ENCODE peak calls at places on chromosomes 5 and 9, in nine cellular contexts. S is lower leg skin, V is Caco-2, Q is HFF-Myc, U is breast epithelium, C is cardiac muscle cell, M is fibroblast of mammary gland, T is H9, Y is A549. O is an unnamed sample.

GRCh38 chr9:77750284-77750683 is 102.2 kb upstream of the GNA14 start:
- DNase-seq in Q (no peak), V (no peak), T (no peak), S (no peak), M (peak; percentile 51), C (no peak), Y (no peak), U (no peak), O (no peak)

GRCh38 chr5:98936948-98937715 is 8.3 kb upstream of the CHD1 start:
- DNase-seq in S (no peak), Q (no peak), M (no peak), V (no peak), U (no peak), Y (no peak), T (no peak), C (no peak), O (no peak)

GRCh38 chr9:6413365-6414263 is 615 bp downstream of the UHRF2 start:
- DNase-seq in T (peak; percentile 32), Q (no peak), V (peak; percentile 34), U (no peak), Y (no peak), S (peak; percentile 91), M (peak; percentile 6), C (no peak), O (no peak)

GRCh38 chr9:132181796-132182521 is 20.1 kb downstream of the NTNG2 start:
- DNase-seq in Y (no peak), S (no peak), C (peak; percentile 73), U (no peak), M (no peak), Q (no peak), V (no peak), T (no peak), O (no peak)

GRCh38 chr9:108057421-108058136 is 568.0 kb upstream of the KLF4 start:
- DNase-seq in Y (peak; percentile 68), Q (peak; percentile 81), S (no peak), U (no peak), M (peak; percentile 98), T (no peak), V (no peak), C (peak; percentile 97), O (no peak)

GRCh38 chr5:71873202-71873601 is 154.1 kb downstream of the CARTPT start:
- DNase-seq in Y (no peak), S (no peak), C (no peak), M (no peak), U (no peak), T (no peak), V (no peak), Q (no peak), O (no peak)

GRCh38 chr5:167049043-167049663 is 1242.3 kb upstream of the WWC1 start:
- DNase-seq in C (peak; percentile 74), Q (peak; percentile 3), Y (peak; percentile 7), U (no peak), M (peak; percentile 71), T (peak; percentile 36), V (peak; percentile 54), S (no peak), O (no peak)

GRCh38 chr5:14445581-14446290 is 135.9 kb upstream of the OTULINL start:
- DNase-seq in C (peak; percentile 76), M (peak; percentile 73), Q (no peak), Y (no peak), U (no peak), T (peak; percentile 86), S (peak; percentile 89), V (no peak), O (no peak)

GRCh38 chr5:21142791-21143190 is 1154.8 kb upstream of the CDH18 start:
- DNase-seq in V (no peak), S (no peak), Y (no peak), M (no peak), U (no peak), Q (no peak), T (no peak), C (no peak), O (no peak)

GRCh38 chr9:105188746-105189145 is 55.7 kb upstream of the SLC44A1 start:
- DNase-seq in Q (no peak), V (no peak), U (no peak), M (no peak), Y (no peak), C (no peak), T (no peak), S (no peak), O (no peak)
- TF ChIP-seq CTCF in Q (no peak), V (no peak), U (no peak), M (no peak), Y (no peak), C (no peak), T (no peak), S (no peak), O (no peak)

DNA sequence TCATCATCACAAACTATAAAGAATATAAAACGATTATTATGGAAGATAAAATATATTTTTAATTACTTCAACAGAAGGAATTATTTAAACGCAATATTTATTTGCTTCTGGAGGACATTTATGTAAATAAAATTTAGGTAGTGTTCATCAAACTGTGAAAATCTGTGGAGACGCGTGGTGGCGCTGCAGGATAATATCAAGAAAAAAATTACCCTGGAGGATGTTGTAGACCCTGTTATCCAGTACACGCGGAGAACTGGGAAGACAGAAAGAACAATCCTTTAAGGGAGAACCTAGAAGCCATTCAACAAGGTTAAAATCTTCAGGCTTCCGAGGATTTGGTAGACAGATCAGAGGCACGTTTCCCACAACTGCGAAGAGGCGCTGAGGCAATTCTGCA is at the start of gene PCDHB12:
- DNase-seq in U (no peak), V (no peak), M (no peak), S (no peak), T (peak; percentile 50), C (no peak), Q (no peak), Y (no peak), O (no peak)
- TF ChIP-seq CTCF in U (no peak), V (no peak), M (no peak), S (no peak), T (peak; percentile 74), C (no peak), Q (no peak), Y (peak; percentile 11), O (no peak)

GRCh38 chr9:110066929-110067716 is 140.8 kb downstream of the C9orf152 start:
- DNase-seq in Y (no peak), Q (no peak), T (no peak), M (peak; percentile 59), S (no peak), U (no peak), C (peak; percentile 47), V (no peak), O (no peak)

GRCh38 chr9:110069326-110070248 is 138.4 kb downstream of the C9orf152 start:
- DNase-seq in M (peak; percentile 98), S (peak; percentile 96), T (no peak), V (no peak), Q (peak; percentile 89), Y (no peak), U (no peak), C (peak; percentile 82), O (no peak)

GRCh38 chr9:110064721-110065252 is 143.2 kb downstream of the C9orf152 start:
- DNase-seq in Y (no peak), U (no peak), M (no peak), S (no peak), Q (no peak), V (no peak), C (no peak), T (no peak), O (no peak)

GRCh38 chr9:110065527-110065926 is 142.4 kb downstream of the C9orf152 start:
- DNase-seq in C (peak; percentile 92), M (peak; percentile 79), T (no peak), Y (no peak), U (no peak), V (no peak), S (no peak), Q (no peak), O (no peak)

DNA sequence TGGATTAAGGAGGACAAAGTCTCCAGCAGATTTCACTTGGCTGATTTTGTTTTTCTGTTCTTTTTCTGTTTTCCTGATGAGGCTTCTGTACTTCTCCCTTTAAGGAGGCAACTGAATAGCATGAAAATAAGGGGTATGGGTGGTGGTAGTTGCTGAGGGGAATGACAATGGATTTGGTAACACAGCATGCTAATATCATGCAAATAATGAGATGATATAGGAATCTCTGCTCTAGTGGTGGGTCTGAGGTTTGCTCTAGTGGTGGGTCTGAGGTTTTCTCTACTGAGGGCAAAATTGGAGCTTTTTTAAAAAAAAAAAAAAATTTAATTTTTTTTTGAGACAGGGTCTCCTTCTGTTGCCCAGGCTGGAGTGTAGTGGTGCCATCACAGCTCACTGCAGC is 139.7 kb downstream of the C9orf152 start:
- DNase-seq in U (no peak), Q (no peak), M (no peak), S (no peak), Y (no peak), V (no peak), T (no peak), C (no peak), O (no peak)
- TF ChIP-seq CTCF in U (no peak), Q (no peak), M (no peak), S (no peak), Y (no peak), V (no peak), T (no peak), C (no peak), O (no peak)

DNA sequence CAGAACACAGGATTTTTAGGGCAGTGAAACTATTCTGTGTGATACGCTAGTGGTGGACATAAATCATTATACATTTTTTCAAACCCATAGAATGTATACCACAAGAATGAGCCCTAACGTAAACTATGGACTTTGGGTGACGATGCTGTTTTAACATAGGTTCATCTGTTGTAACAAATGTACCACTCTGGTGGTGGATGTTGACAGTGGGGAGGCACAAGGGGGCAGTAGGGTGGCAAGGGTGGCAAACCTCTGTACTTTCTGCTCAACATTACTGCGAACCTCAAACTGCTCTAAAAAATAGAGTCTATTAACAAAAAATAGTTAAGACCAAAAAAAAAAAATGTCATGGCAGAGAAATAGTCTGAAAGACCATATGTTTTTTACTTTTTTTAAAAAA is 9.1 kb upstream of the MVB12B start:
- DNase-seq in Q (no peak), C (no peak), S (no peak), M (peak; percentile 5), Y (no peak), U (no peak), V (no peak), T (no peak), O (no peak)
- TF ChIP-seq CTCF in Q (peak; percentile 20), C (peak; percentile 5), S (no peak), M (no peak), Y (no peak), U (peak; percentile 25), V (no peak), T (peak; percentile 46), O (no peak)

GRCh38 chr9:124410321-124410913 is 4.8 kb downstream of the PSMB7 start:
- DNase-seq in V (no peak), Y (no peak), Q (no peak), T (no peak), C (no peak), U (no peak), M (no peak), S (no peak), O (no peak)
- TF ChIP-seq CTCF in V (peak; percentile 65), Y (peak; percentile 41), Q (peak; percentile 6), T (peak; percentile 62), C (peak; percentile 37), U (no peak), M (peak; percentile 32), S (no peak), O (no peak)

O was measured in omental fat pad.